ENCODE peak calls at places on chromosome 9, in four cellular contexts. N, H, Z and Q are unnamed samples.

GRCh38 chr9:95025213-95026170 is 292.0 kb downstream of the FANCC start:
- DNase-seq in H (peak; percentile 94), N (peak; percentile 67), Z (peak; percentile 57), Q (no peak)

GRCh38 chr9:111298831-111299603 is 31.0 kb downstream of the OR2K2 start:
- DNase-seq in H (peak; percentile 81), N (peak; percentile 36), Z (no peak), Q (no peak)

GRCh38 chr9:38024036-38024681 is 44.9 kb downstream of the SHB start:
- DNase-seq in N (peak; percentile 66), H (peak; percentile 94), Z (peak; percentile 41), Q (no peak)

GRCh38 chr9:37200572-37201005 is 80.2 kb downstream of the ZCCHC7 start:
- DNase-seq in N (peak; percentile 9), H (peak; percentile 70), Z (no peak), Q (no peak)

GRCh38 chr9:35660966-35661413 is 2.9 kb downstream of the CCDC107 start:
- DNase-seq in Z (no peak), H (peak; percentile 62), N (no peak), Q (no peak)

GRCh38 chr9:91221332-91221731 is 140.4 kb downstream of the AUH start:
- DNase-seq in Z (no peak), N (peak; percentile 27), H (peak; percentile 92), Q (no peak)

GRCh38 chr9:110671849-110672248 is 3.3 kb downstream of the MUSK start:
- DNase-seq in Z (no peak), N (no peak), H (no peak), Q (no peak)

GRCh38 chr9:647522-647921 is 194.0 kb upstream of the DMRT1 start:
- DNase-seq in N (no peak), H (no peak), Z (no peak), Q (no peak)

GRCh38 chr9:3502560-3503398 is 23.0 kb downstream of the RFX3 start:
- DNase-seq in Z (no peak), N (no peak), H (peak; percentile 61), Q (no peak)

GRCh38 chr9:13264788-13265187 is 14.7 kb downstream of the MPDZ start:
- DNase-seq in H (no peak), N (no peak), Z (no peak), Q (no peak)